ENCODE peak calls at places on chromosomes 4 and X, in ten cellular contexts. One of them, this sample, is unnamed.

GRCh38 chr4:98746530-98746929 is 88.1 kb upstream of the TSPAN5 start:
- DNase-seq in GM12865: no peak
- DNase-seq in AG09319: no peak
- DNase-seq in body of pancreas: no peak
- DNase-seq in esophagus squamous epithelium: no peak
- DNase-seq in transverse colon: peak; percentile 13
- DNase-seq in fibroblast of mammary gland: peak; percentile 10
- DNase-seq in Calu3: no peak
- DNase-seq in heart right ventricle: no peak
- DNase-seq in Peyer's patch: no peak
- DNase-seq in this sample: no peak

GRCh38 chr4:37687175-37687525 is 974 bp upstream of the RELL1 start:
- DNase-seq in GM12865: no peak
- DNase-seq in AG09319: no peak
- DNase-seq in body of pancreas: no peak
- DNase-seq in esophagus squamous epithelium: no peak
- DNase-seq in transverse colon: no peak
- DNase-seq in fibroblast of mammary gland: no peak
- DNase-seq in Calu3: no peak
- DNase-seq in heart right ventricle: no peak
- DNase-seq in Peyer's patch: no peak
- DNase-seq in this sample: no peak

GRCh38 chr4:8439168-8439567 is 1.4 kb downstream of the ACOX3 start:
- DNase-seq in GM12865: no peak
- DNase-seq in AG09319: no peak
- DNase-seq in body of pancreas: peak; percentile 74
- DNase-seq in esophagus squamous epithelium: no peak
- DNase-seq in transverse colon: no peak
- DNase-seq in fibroblast of mammary gland: no peak
- DNase-seq in Calu3: no peak
- DNase-seq in heart right ventricle: no peak
- DNase-seq in Peyer's patch: no peak
- DNase-seq in this sample: no peak

GRCh38 chrX:26373829-26374228 is 157.9 kb downstream of the MAGEB5 start:
- DNase-seq in GM12865: no peak
- DNase-seq in AG09319: no peak
- DNase-seq in body of pancreas: no peak
- DNase-seq in esophagus squamous epithelium: no peak
- DNase-seq in transverse colon: no peak
- DNase-seq in fibroblast of mammary gland: no peak
- DNase-seq in Calu3: no peak
- DNase-seq in heart right ventricle: no peak
- DNase-seq in Peyer's patch: no peak
- DNase-seq in this sample: no peak

GRCh38 chr4:184514121-184514988 is 40.0 kb upstream of the IRF2 start:
- DNase-seq in GM12865: peak; percentile 97
- DNase-seq in AG09319: peak; percentile 45
- DNase-seq in body of pancreas: peak; percentile 24
- DNase-seq in esophagus squamous epithelium: peak; percentile 5
- DNase-seq in transverse colon: peak; percentile 48
- DNase-seq in fibroblast of mammary gland: peak; percentile 92
- DNase-seq in Calu3: peak; percentile 7
- DNase-seq in heart right ventricle: peak; percentile 33
- DNase-seq in Peyer's patch: peak; percentile 47
- DNase-seq in this sample: peak; percentile 59

GRCh38 chrX:2689773-2690666 is 1.1 kb upstream of the CD99 start:
- DNase-seq in GM12865: no peak
- DNase-seq in AG09319: no peak
- DNase-seq in body of pancreas: peak; percentile 65
- DNase-seq in esophagus squamous epithelium: no peak
- DNase-seq in transverse colon: peak; percentile 81
- DNase-seq in fibroblast of mammary gland: no peak
- DNase-seq in Calu3: no peak
- DNase-seq in heart right ventricle: no peak
- DNase-seq in Peyer's patch: no peak
- DNase-seq in this sample: no peak

GRCh38 chr4:104064650-104065577 is 345.1 kb upstream of the TACR3 start:
- DNase-seq in GM12865: peak; percentile 83
- DNase-seq in AG09319: no peak
- DNase-seq in body of pancreas: peak; percentile 64
- DNase-seq in esophagus squamous epithelium: no peak
- DNase-seq in transverse colon: peak; percentile 15
- DNase-seq in fibroblast of mammary gland: peak; percentile 34
- DNase-seq in Calu3: peak; percentile 53
- DNase-seq in heart right ventricle: peak; percentile 20
- DNase-seq in Peyer's patch: no peak
- DNase-seq in this sample: no peak

GRCh38 chr4:97759785-97760184 is 383.5 kb downstream of the STPG2 start:
- DNase-seq in GM12865: no peak
- DNase-seq in AG09319: no peak
- DNase-seq in body of pancreas: no peak
- DNase-seq in esophagus squamous epithelium: no peak
- DNase-seq in transverse colon: no peak
- DNase-seq in fibroblast of mammary gland: no peak
- DNase-seq in Calu3: no peak
- DNase-seq in heart right ventricle: no peak
- DNase-seq in Peyer's patch: no peak
- DNase-seq in this sample: no peak

GRCh38 chrX:39682778-39683177 is 415.0 kb downstream of the BCOR start:
- DNase-seq in GM12865: peak; percentile 0
- DNase-seq in AG09319: no peak
- DNase-seq in body of pancreas: no peak
- DNase-seq in esophagus squamous epithelium: no peak
- DNase-seq in transverse colon: no peak
- DNase-seq in fibroblast of mammary gland: no peak
- DNase-seq in Calu3: no peak
- DNase-seq in heart right ventricle: no peak
- DNase-seq in Peyer's patch: no peak
- DNase-seq in this sample: no peak

GRCh38 chr4:108881190-108881589 is 118.3 kb upstream of the ETNPPL start:
- DNase-seq in GM12865: no peak
- DNase-seq in AG09319: no peak
- DNase-seq in body of pancreas: no peak
- DNase-seq in esophagus squamous epithelium: no peak
- DNase-seq in transverse colon: no peak
- DNase-seq in fibroblast of mammary gland: peak; percentile 28
- DNase-seq in Calu3: no peak
- DNase-seq in heart right ventricle: no peak
- DNase-seq in Peyer's patch: no peak
- DNase-seq in this sample: peak; percentile 31

GRCh38 chrX:7088968-7089615 is 58.4 kb upstream of the STS start:
- DNase-seq in GM12865: peak; percentile 49
- DNase-seq in AG09319: no peak
- DNase-seq in body of pancreas: no peak
- DNase-seq in esophagus squamous epithelium: no peak
- DNase-seq in transverse colon: no peak
- DNase-seq in fibroblast of mammary gland: no peak
- DNase-seq in Calu3: peak; percentile 25
- DNase-seq in heart right ventricle: no peak
- DNase-seq in Peyer's patch: peak; percentile 65
- DNase-seq in this sample: no peak

GRCh38 chr4:145155268-145155870 is 25.0 kb downstream of the OTUD4 start:
- DNase-seq in GM12865: no peak
- DNase-seq in AG09319: no peak
- DNase-seq in body of pancreas: no peak
- DNase-seq in esophagus squamous epithelium: no peak
- DNase-seq in transverse colon: no peak
- DNase-seq in fibroblast of mammary gland: no peak
- DNase-seq in Calu3: no peak
- DNase-seq in heart right ventricle: no peak
- DNase-seq in Peyer's patch: no peak
- DNase-seq in this sample: no peak

GRCh38 chr4:25022741-25023140 is 8.0 kb downstream of the LGI2 start:
- DNase-seq in GM12865: no peak
- DNase-seq in AG09319: no peak
- DNase-seq in body of pancreas: no peak
- DNase-seq in esophagus squamous epithelium: no peak
- DNase-seq in transverse colon: no peak
- DNase-seq in fibroblast of mammary gland: no peak
- DNase-seq in Calu3: no peak
- DNase-seq in heart right ventricle: no peak
- DNase-seq in Peyer's patch: no peak
- DNase-seq in this sample: no peak

GRCh38 chrX:120474085-120474484 is 5.0 kb upstream of the LAMP2 start:
- DNase-seq in GM12865: no peak
- DNase-seq in AG09319: no peak
- DNase-seq in body of pancreas: no peak
- DNase-seq in esophagus squamous epithelium: no peak
- DNase-seq in transverse colon: no peak
- DNase-seq in fibroblast of mammary gland: no peak
- DNase-seq in Calu3: no peak
- DNase-seq in heart right ventricle: no peak
- DNase-seq in Peyer's patch: no peak
- DNase-seq in this sample: no peak

GRCh38 chr4:162499478-162499877 is 335.7 kb upstream of the FSTL5 start:
- DNase-seq in GM12865: no peak
- DNase-seq in AG09319: no peak
- DNase-seq in body of pancreas: no peak
- DNase-seq in esophagus squamous epithelium: no peak
- DNase-seq in transverse colon: no peak
- DNase-seq in fibroblast of mammary gland: no peak
- DNase-seq in Calu3: no peak
- DNase-seq in heart right ventricle: no peak
- DNase-seq in Peyer's patch: no peak
- DNase-seq in this sample: no peak

GRCh38 chr4:101439926-101440325 is 92.6 kb upstream of the PPP3CA start:
- DNase-seq in GM12865: no peak
- DNase-seq in AG09319: no peak
- DNase-seq in body of pancreas: no peak
- DNase-seq in esophagus squamous epithelium: no peak
- DNase-seq in transverse colon: no peak
- DNase-seq in fibroblast of mammary gland: peak; percentile 69
- DNase-seq in Calu3: no peak
- DNase-seq in heart right ventricle: no peak
- DNase-seq in Peyer's patch: no peak
- DNase-seq in this sample: peak; percentile 18

GRCh38 chr4:82275431-82276423 is 98.1 kb downstream of the HNRNPD start:
- DNase-seq in GM12865: no peak
- DNase-seq in AG09319: no peak
- DNase-seq in body of pancreas: no peak
- DNase-seq in esophagus squamous epithelium: no peak
- DNase-seq in transverse colon: no peak
- DNase-seq in fibroblast of mammary gland: no peak
- DNase-seq in Calu3: no peak
- DNase-seq in heart right ventricle: no peak
- DNase-seq in Peyer's patch: no peak
- DNase-seq in this sample: no peak
- TF ChIP-seq CTCF in GM12865: peak; percentile 19
- TF ChIP-seq CTCF in AG09319: no peak
- TF ChIP-seq CTCF in body of pancreas: no peak
- TF ChIP-seq CTCF in esophagus squamous epithelium: no peak
- TF ChIP-seq CTCF in transverse colon: no peak
- TF ChIP-seq CTCF in fibroblast of mammary gland: no peak
- TF ChIP-seq CTCF in Calu3: no peak
- TF ChIP-seq CTCF in heart right ventricle: no peak
- TF ChIP-seq CTCF in Peyer's patch: no peak
- TF ChIP-seq CTCF in this sample: no peak

GRCh38 chrX:77160301-77160700 is 286.9 kb upstream of the FGF16 start:
- DNase-seq in GM12865: peak; percentile 0
- DNase-seq in AG09319: no peak
- DNase-seq in body of pancreas: no peak
- DNase-seq in esophagus squamous epithelium: no peak
- DNase-seq in transverse colon: no peak
- DNase-seq in fibroblast of mammary gland: no peak
- DNase-seq in Calu3: peak; percentile 6
- DNase-seq in heart right ventricle: no peak
- DNase-seq in Peyer's patch: no peak
- DNase-seq in this sample: no peak
- TF ChIP-seq CTCF in GM12865: no peak
- TF ChIP-seq CTCF in AG09319: peak; percentile 27
- TF ChIP-seq CTCF in body of pancreas: no peak
- TF ChIP-seq CTCF in esophagus squamous epithelium: no peak
- TF ChIP-seq CTCF in transverse colon: no peak
- TF ChIP-seq CTCF in fibroblast of mammary gland: peak; percentile 19
- TF ChIP-seq CTCF in Calu3: no peak
- TF ChIP-seq CTCF in heart right ventricle: no peak
- TF ChIP-seq CTCF in Peyer's patch: no peak
- TF ChIP-seq CTCF in this sample: peak; percentile 40

GRCh38 chrX:47158131-47158530 is 13.1 kb downstream of the RBM10 start:
- DNase-seq in GM12865: no peak
- DNase-seq in AG09319: no peak
- DNase-seq in body of pancreas: no peak
- DNase-seq in esophagus squamous epithelium: no peak
- DNase-seq in transverse colon: no peak
- DNase-seq in fibroblast of mammary gland: no peak
- DNase-seq in Calu3: no peak
- DNase-seq in heart right ventricle: no peak
- DNase-seq in Peyer's patch: no peak
- DNase-seq in this sample: no peak
- TF ChIP-seq CTCF in GM12865: no peak
- TF ChIP-seq CTCF in AG09319: no peak
- TF ChIP-seq CTCF in body of pancreas: no peak
- TF ChIP-seq CTCF in esophagus squamous epithelium: no peak
- TF ChIP-seq CTCF in transverse colon: no peak
- TF ChIP-seq CTCF in fibroblast of mammary gland: no peak
- TF ChIP-seq CTCF in Calu3: no peak
- TF ChIP-seq CTCF in heart right ventricle: no peak
- TF ChIP-seq CTCF in Peyer's patch: no peak
- TF ChIP-seq CTCF in this sample: no peak

GRCh38 chrX:10582945-10583344 is 37.4 kb downstream of the MID1 start:
- DNase-seq in GM12865: no peak
- DNase-seq in AG09319: no peak
- DNase-seq in body of pancreas: no peak
- DNase-seq in esophagus squamous epithelium: no peak
- DNase-seq in transverse colon: no peak
- DNase-seq in fibroblast of mammary gland: peak; percentile 75
- DNase-seq in Calu3: no peak
- DNase-seq in heart right ventricle: no peak
- DNase-seq in Peyer's patch: no peak
- DNase-seq in this sample: no peak

GRCh38 chrX:10579018-10579752 is 41.2 kb downstream of the MID1 start:
- DNase-seq in GM12865: no peak
- DNase-seq in AG09319: no peak
- DNase-seq in body of pancreas: no peak
- DNase-seq in esophagus squamous epithelium: no peak
- DNase-seq in transverse colon: no peak
- DNase-seq in fibroblast of mammary gland: peak; percentile 89
- DNase-seq in Calu3: peak; percentile 39
- DNase-seq in heart right ventricle: no peak
- DNase-seq in Peyer's patch: no peak
- DNase-seq in this sample: no peak

GRCh38 chrX:10577863-10578262 is 42.5 kb downstream of the MID1 start:
- DNase-seq in GM12865: no peak
- DNase-seq in AG09319: no peak
- DNase-seq in body of pancreas: no peak
- DNase-seq in esophagus squamous epithelium: no peak
- DNase-seq in transverse colon: no peak
- DNase-seq in fibroblast of mammary gland: peak; percentile 10
- DNase-seq in Calu3: no peak
- DNase-seq in heart right ventricle: no peak
- DNase-seq in Peyer's patch: no peak
- DNase-seq in this sample: no peak

GRCh38 chrX:10579753-10580060 is 40.7 kb downstream of the MID1 start:
- DNase-seq in GM12865: no peak
- DNase-seq in AG09319: no peak
- DNase-seq in body of pancreas: no peak
- DNase-seq in esophagus squamous epithelium: no peak
- DNase-seq in transverse colon: no peak
- DNase-seq in fibroblast of mammary gland: peak; percentile 66
- DNase-seq in Calu3: no peak
- DNase-seq in heart right ventricle: no peak
- DNase-seq in Peyer's patch: no peak
- DNase-seq in this sample: no peak

GRCh38 chrX:10582215-10582733 is 38.1 kb downstream of the MID1 start:
- DNase-seq in GM12865: no peak
- DNase-seq in AG09319: no peak
- DNase-seq in body of pancreas: no peak
- DNase-seq in esophagus squamous epithelium: no peak
- DNase-seq in transverse colon: no peak
- DNase-seq in fibroblast of mammary gland: peak; percentile 55
- DNase-seq in Calu3: no peak
- DNase-seq in heart right ventricle: no peak
- DNase-seq in Peyer's patch: no peak
- DNase-seq in this sample: no peak
- TF ChIP-seq CTCF in GM12865: no peak
- TF ChIP-seq CTCF in AG09319: no peak
- TF ChIP-seq CTCF in body of pancreas: no peak
- TF ChIP-seq CTCF in esophagus squamous epithelium: no peak
- TF ChIP-seq CTCF in transverse colon: no peak
- TF ChIP-seq CTCF in fibroblast of mammary gland: no peak
- TF ChIP-seq CTCF in Calu3: no peak
- TF ChIP-seq CTCF in heart right ventricle: no peak
- TF ChIP-seq CTCF in Peyer's patch: no peak
- TF ChIP-seq CTCF in this sample: no peak